ENCODE peak calls at places on chromosomes 16 and 17, in six cellular contexts. G is cardiac fibroblast, A is B cell, H is EL, S is thoracic aorta, D is Calu3. C is an unnamed sample.

GRCh38 chr17:6061290-6061689 is 8.9 kb upstream of the WSCD1 start:
- DNase-seq in G (peak; percentile 58), D (no peak), H (peak; percentile 71), S (peak; percentile 36), A (no peak), C (no peak)

GRCh38 chr16:31157136-31157535 is 7.3 kb upstream of the PRSS36 start:
- DNase-seq in S (no peak), A (peak; percentile 40), D (no peak), H (no peak), G (no peak), C (no peak)

GRCh38 chr16:11084484-11085024 is 140.2 kb downstream of the CLEC16A start:
- DNase-seq in S (no peak), G (peak; percentile 81), A (no peak), H (peak; percentile 88), D (peak; percentile 30), C (no peak)

GRCh38 chr16:30551781-30552180 is 6.4 kb downstream of the ZNF764 start:
- DNase-seq in G (no peak), D (no peak), H (no peak), A (no peak), S (no peak), C (no peak)

GRCh38 chr17:9571201-9571600 is 4.4 kb downstream of the STX8 start:
- DNase-seq in A (no peak), D (no peak), H (no peak), S (no peak), G (no peak), C (no peak)

GRCh38 chr17:31476525-31477416 is 85.3 kb downstream of the RAB11FIP4 start:
- DNase-seq in S (no peak), D (peak; percentile 46), A (no peak), H (no peak), G (no peak), C (no peak)

GRCh38 chr16:11225677-11226549 is 30.1 kb downstream of the SOCS1 start:
- DNase-seq in D (no peak), H (no peak), G (no peak), A (no peak), S (no peak), C (no peak)

GRCh38 chr17:79944821-79945391 is 90.8 kb downstream of the TBC1D16 start:
- DNase-seq in S (no peak), A (no peak), H (no peak), G (no peak), D (no peak), C (no peak)

GRCh38 chr17:34706029-34706428 is 126.6 kb downstream of the TMEM132E start:
- DNase-seq in G (peak; percentile 12), H (peak; percentile 6), D (peak; percentile 63), A (no peak), S (no peak), C (peak; percentile 53)

GRCh38 chr17:73639926-73640325 is 4.3 kb downstream of the SDK2 start:
- DNase-seq in H (no peak), S (no peak), A (no peak), G (no peak), D (peak; percentile 6), C (no peak)

GRCh38 chr17:41061969-41062368 is 2.1 kb upstream of the KRTAP2-3 start:
- DNase-seq in H (peak; percentile 97), D (no peak), A (no peak), S (no peak), G (peak; percentile 88), C (no peak)

GRCh38 chr16:23113185-23113584 is 36.1 kb downstream of the USP31 start:
- DNase-seq in S (no peak), H (no peak), A (no peak), G (no peak), D (no peak), C (no peak)

GRCh38 chr16:67260426-67261063 is 11.8 kb downstream of the SLC9A5 start:
- DNase-seq in S (no peak), H (peak; percentile 54), D (peak; percentile 69), G (peak; percentile 75), A (no peak), C (no peak)

GRCh38 chr16:22174642-22175041 is 12.3 kb downstream of the SDR42E2 start:
- DNase-seq in D (no peak), A (no peak), S (no peak), G (no peak), H (no peak), C (no peak)

GRCh38 chr16:85757341-85757822 is 6.5 kb upstream of the C16orf74 start:
- DNase-seq in A (no peak), D (no peak), H (peak; percentile 61), G (peak; percentile 59), S (no peak), C (no peak)

GRCh38 chr16:595942-596735 is 6.3 kb downstream of the RAB40C start:
- DNase-seq in A (no peak), S (no peak), G (no peak), D (no peak), H (no peak), C (no peak)

GRCh38 chr16:72946063-72946462 is 101.9 kb downstream of the ZFHX3 start:
- DNase-seq in D (no peak), H (no peak), S (no peak), A (no peak), G (no peak), C (no peak)

GRCh38 chr17:77899494-77899893 is 59.0 kb upstream of the TNRC6C start:
- DNase-seq in D (no peak), H (no peak), A (no peak), S (no peak), G (no peak), C (no peak)

GRCh38 chr16:30619643-30620042 is 9.5 kb upstream of the ZNF689 start:
- DNase-seq in S (no peak), G (no peak), A (no peak), H (no peak), D (no peak), C (no peak)